ENCODE peak calls at places on chromosome 1, in seven cellular contexts. X is SK-N-SH, Y is GM23338, Q is MM.1S, S is PC-3, N is PC-9, C is GM23248. F is an unnamed sample. For H4K20me1 and H3F3A, the result is how much of the 10 kb centered on the place peaks cover.

GRCh38 chr1:43069481-43070050 is 102.5 kb downstream of the EBNA1BP2 start:
- DNase-seq in S (no peak), X (no peak), Y (peak), C (no peak), N (no peak), Q (no peak), F (peak)

GRCh38 chr1:184212649-184213314 is 161.3 kb downstream of the TSEN15 start:
- DNase-seq in Y (no peak), Q (no peak), N (peak), S (peak), C (peak), X (no peak), F (no peak)

GRCh38 chr1:22490309-22490708 is 38.7 kb downstream of the ZBTB40 start:
- DNase-seq in C (no peak), Q (no peak), S (no peak), X (no peak), N (no peak), Y (peak), F (peak)

GRCh38 chr1:7589080-7589735 is 181.9 kb upstream of the VAMP3 start:
- DNase-seq in C (no peak), S (no peak), Y (no peak), N (no peak), X (no peak), Q (no peak), F (no peak)

GRCh38 chr1:66696771-66697170 is 55.5 kb upstream of the DYNLT5 start:
- DNase-seq in Y (no peak), Q (no peak), X (no peak), C (no peak), N (peak), S (no peak), F (no peak)

GRCh38 chr1:63721531-63722189 is 52.2 kb upstream of the ROR1 start:
- DNase-seq in C (peak), Q (no peak), X (peak), Y (peak), N (peak), S (peak), F (no peak)

GRCh38 chr1:34711936-34712688 is 42.7 kb upstream of the GJB5 start:
- DNase-seq in Y (no peak), X (no peak), Q (no peak), N (no peak), C (no peak), S (no peak), F (no peak)

GRCh38 chr1:185400057-185400456 is 83.0 kb upstream of the IVNS1ABP start:
- DNase-seq in X (no peak), C (peak), S (peak), Y (no peak), Q (no peak), N (no peak), F (no peak)

GRCh38 chr1:7334475-7335035 is 436.5 kb upstream of the VAMP3 start:
- DNase-seq in S (no peak), C (peak), N (no peak), Y (peak), X (peak), Q (no peak), F (no peak)

DNA sequence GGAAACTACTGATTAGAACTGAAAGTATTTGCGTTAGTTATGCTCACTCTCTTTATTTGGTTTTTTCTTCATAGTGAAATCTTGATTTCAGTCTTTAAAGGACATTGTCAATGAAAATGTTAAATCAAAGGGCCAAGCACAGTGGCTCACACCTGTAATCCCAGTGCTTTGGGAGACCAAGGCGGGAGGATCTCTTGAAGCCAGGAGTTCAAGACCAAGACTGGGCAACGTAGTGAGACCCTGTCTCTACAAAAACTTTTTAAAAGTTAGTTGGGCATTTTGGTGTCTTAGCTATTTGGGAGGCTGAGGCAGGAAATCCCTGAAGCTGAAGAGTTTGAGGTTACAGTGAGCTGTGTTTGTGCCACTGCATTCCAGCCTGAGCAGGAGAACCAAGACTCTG is 13.6 kb downstream of the RLF start:
- DNase-seq in Q (no peak), X (no peak), N (no peak), S (no peak), Y (no peak), C (no peak), F (no peak)
- H4K20me1 ChIP-seq in Q (under half), X (half or more), N (half or more), S (half or more), Y (under half), C (half or more), F (half or more)

GRCh38 chr1:166874464-166874863 is 1.6 kb downstream of the TADA1 start:
- DNase-seq in Y (no peak), X (no peak), S (no peak), Q (no peak), N (no peak), C (no peak), F (peak)
- H3K4me2 ChIP-seq in Y (peak), X (peak), S (peak), Q (peak), N (peak), C (no peak), F (peak)

GRCh38 chr1:192615055-192615454 is 20.9 kb upstream of the RGS13 start:
- DNase-seq in Q (peak), Y (no peak), S (no peak), C (no peak), X (no peak), N (no peak), F (no peak)
- H3F3A ChIP-seq in Q (under half), Y (under half), S (under half), C (under half), X (under half), N (under half), F (under half)

GRCh38 chr1:191134796-191135195 is 657.1 kb upstream of the BRINP3 start:
- DNase-seq in S (no peak), Q (no peak), Y (no peak), N (no peak), C (no peak), X (no peak), F (no peak)
- H4K20me1 ChIP-seq in S (under half), Q (under half), Y (under half), N (under half), C (under half), X (under half), F (under half)